ENCODE peak calls at places on chromosomes 7 and 10, in five cellular contexts. Z is WERI-Rb-1, V is endothelial cell, D is keratinocyte, I is HFF-Myc. B is an unnamed sample.

GRCh38 chr10:131083915-131084790 is 227.4 kb downstream of the TCERG1L start:
- DNase-seq in V (no peak), Z (peak; percentile 59), I (no peak), D (no peak), B (peak; percentile 59)

GRCh38 chr10:100184426-100185219 is 1.2 kb downstream of the ERLIN1 start:
- DNase-seq in D (no peak), V (no peak), I (no peak), Z (peak; percentile 29), B (no peak)

GRCh38 chr10:130901311-130902165 is 410.0 kb downstream of the TCERG1L start:
- DNase-seq in V (no peak), Z (peak; percentile 57), I (no peak), D (no peak), B (no peak)

GRCh38 chr7:106848851-106849442 is 16.1 kb upstream of the PIK3CG start:
- DNase-seq in V (no peak), D (no peak), Z (no peak), I (peak; percentile 54), B (no peak)

GRCh38 chr7:100865971-100866720 is 1.0 kb upstream of the TRIP6 start:
- DNase-seq in D (no peak), Z (no peak), V (no peak), I (no peak), B (no peak)

GRCh38 chr10:22301193-22301592 is 15.0 kb upstream of the COMMD3 start:
- DNase-seq in D (no peak), V (no peak), I (no peak), Z (peak; percentile 47), B (no peak)

GRCh38 chr7:116740758-116741462 is 68.9 kb downstream of the MET start:
- DNase-seq in Z (no peak), V (no peak), I (no peak), D (peak; percentile 80), B (no peak)

GRCh38 chr7:116194115-116194514 is 16.2 kb upstream of the TES start:
- DNase-seq in Z (no peak), I (no peak), V (no peak), D (no peak), B (no peak)

GRCh38 chr7:90536449-90536848 is 59.7 kb upstream of the CDK14 start:
- DNase-seq in I (no peak), D (no peak), V (no peak), Z (no peak), B (no peak)

GRCh38 chr7:129391546-129392211 is 42.6 kb upstream of the STRIP2 start:
- DNase-seq in I (no peak), D (no peak), V (no peak), Z (no peak), B (no peak)

GRCh38 chr7:107173191-107173590 is 4.4 kb downstream of the HBP1 start:
- DNase-seq in Z (no peak), D (no peak), I (no peak), V (no peak), B (no peak)

GRCh38 chr7:137874390-137874789 is 27.6 kb upstream of the DGKI start:
- DNase-seq in I (no peak), V (no peak), D (no peak), Z (no peak), B (no peak)

GRCh38 chr7:101232141-101232821 is 5.3 kb downstream of the CLDN15 start:
- DNase-seq in V (peak; percentile 40), Z (no peak), I (no peak), D (no peak), B (no peak)

GRCh38 chr7:27734583-27734982 is 5.4 kb upstream of the TAX1BP1 start:
- DNase-seq in Z (no peak), I (no peak), D (no peak), V (no peak), B (no peak)

GRCh38 chr10:29815572-29815971 is 180.8 kb upstream of the SVIL start:
- DNase-seq in V (no peak), D (no peak), Z (no peak), I (no peak), B (no peak)

GRCh38 chr10:120381924-120382323 is 75.1 kb upstream of the PLPP4 start:
- DNase-seq in V (no peak), I (no peak), D (no peak), Z (no peak), B (no peak)

GRCh38 chr10:96041146-96041545 is 2.2 kb upstream of the CCNJ start:
- DNase-seq in V (no peak), D (no peak), I (no peak), Z (no peak), B (no peak)

GRCh38 chr10:129662386-129662785 is 195.3 kb downstream of the MGMT start:
- DNase-seq in Z (no peak), D (no peak), V (no peak), I (peak; percentile 10), B (peak; percentile 52)

GRCh38 chr7:78326870-78327269 is 528.3 kb downstream of the PHTF2 start:
- DNase-seq in Z (no peak), D (no peak), I (peak; percentile 1), V (no peak), B (no peak)

GRCh38 chr7:50641442-50642405 is 76.5 kb upstream of the DDC start:
- DNase-seq in I (no peak), D (no peak), V (no peak), Z (peak; percentile 16), B (no peak)

GRCh38 chr10:113045155-113046055 is 95.4 kb downstream of the TCF7L2 start:
- DNase-seq in V (no peak), Z (no peak), D (no peak), I (no peak), B (no peak)

GRCh38 chr7:80618105-80618504 is 20.3 kb upstream of the CD36 start:
- DNase-seq in D (no peak), Z (no peak), I (no peak), V (no peak), B (no peak)

DNA sequence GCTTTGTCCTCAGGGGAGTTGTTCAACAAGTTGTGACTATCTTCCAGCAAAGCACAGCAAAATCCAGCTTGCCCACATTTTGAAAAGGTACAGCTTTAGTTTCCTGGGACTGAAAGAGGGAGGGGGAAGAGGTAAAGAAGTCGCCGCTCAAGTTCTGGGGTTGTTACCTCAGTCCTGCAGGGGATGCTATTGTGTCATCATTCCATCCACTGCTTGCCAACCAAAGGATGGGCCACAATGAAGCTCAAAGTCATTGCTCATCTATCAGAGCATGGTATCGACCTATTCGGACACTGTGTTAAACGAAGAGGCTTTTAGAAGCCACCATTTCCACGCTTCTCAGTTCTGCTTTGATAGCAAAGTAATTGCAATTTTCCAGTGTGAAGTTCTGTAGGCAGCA is 34.3 kb downstream of the NPY start:
- DNase-seq in Z (peak; percentile 44), D (no peak), I (no peak), V (peak; percentile 13), B (no peak)
- TF ChIP-seq CTCF in Z (peak; percentile 97), D (peak; percentile 60), I (no peak), V (no peak), B (peak; percentile 12)

DNA sequence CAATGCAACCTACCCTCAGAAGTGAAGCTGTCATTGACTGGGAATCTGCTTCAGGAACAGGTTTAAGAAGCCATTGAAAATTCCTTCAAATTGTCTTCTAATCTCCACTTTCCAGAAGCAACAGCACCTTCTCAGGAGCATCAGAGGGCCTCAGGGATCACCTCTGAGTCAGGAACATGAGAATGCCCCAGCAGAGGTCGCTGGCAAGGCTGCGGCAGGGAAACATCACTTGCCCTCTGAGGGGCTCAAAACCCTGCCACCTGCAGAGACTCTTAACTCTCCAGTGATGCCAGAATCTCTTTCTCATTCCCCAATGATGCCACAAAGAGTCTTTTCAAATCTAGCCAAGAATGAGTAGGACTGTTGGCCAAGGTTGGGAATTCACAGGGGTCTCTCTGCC is 5.9 kb upstream of the MAPK8 start:
- DNase-seq in I (no peak), D (no peak), Z (no peak), V (no peak), B (no peak)
- TF ChIP-seq CTCF in I (no peak), D (no peak), Z (no peak), V (no peak), B (no peak)

GRCh38 chr7:104650991-104651680 is 322.7 kb downstream of the LHFPL3 start:
- DNase-seq in Z (no peak), I (no peak), V (no peak), D (no peak), B (no peak)

GRCh38 chr7:104653870-104654401 is 325.5 kb downstream of the LHFPL3 start:
- DNase-seq in Z (no peak), D (no peak), V (no peak), I (no peak), B (no peak)

GRCh38 chr7:104652865-104653264 is 324.5 kb downstream of the LHFPL3 start:
- DNase-seq in V (no peak), I (no peak), Z (no peak), D (no peak), B (no peak)

GRCh38 chr7:104655592-104655991 is 327.2 kb downstream of the LHFPL3 start:
- DNase-seq in D (no peak), V (no peak), Z (no peak), I (no peak), B (no peak)

DNA sequence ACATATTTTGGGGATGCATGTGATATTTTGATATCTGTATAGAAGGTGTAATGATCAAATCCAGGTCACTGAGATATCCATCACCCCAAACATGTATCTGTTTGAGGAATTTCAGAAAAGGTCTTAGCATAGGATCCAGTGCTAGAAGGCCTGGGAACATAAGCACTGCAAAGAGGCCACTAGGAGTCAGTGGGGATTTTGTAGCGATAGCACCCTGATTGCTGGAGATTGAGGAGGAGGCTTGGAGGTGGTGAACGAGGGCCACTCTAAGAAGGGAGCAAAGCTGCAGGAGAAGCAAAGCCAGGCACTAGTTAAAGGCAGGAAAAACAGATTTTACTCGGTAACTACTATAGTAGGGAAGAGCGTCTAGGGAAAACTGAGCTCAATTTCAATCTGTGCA is 324.0 kb downstream of the LHFPL3 start:
- DNase-seq in Z (no peak), V (no peak), D (no peak), I (no peak), B (no peak)
- TF ChIP-seq CTCF in Z (no peak), V (no peak), D (no peak), I (no peak), B (no peak)

DNA sequence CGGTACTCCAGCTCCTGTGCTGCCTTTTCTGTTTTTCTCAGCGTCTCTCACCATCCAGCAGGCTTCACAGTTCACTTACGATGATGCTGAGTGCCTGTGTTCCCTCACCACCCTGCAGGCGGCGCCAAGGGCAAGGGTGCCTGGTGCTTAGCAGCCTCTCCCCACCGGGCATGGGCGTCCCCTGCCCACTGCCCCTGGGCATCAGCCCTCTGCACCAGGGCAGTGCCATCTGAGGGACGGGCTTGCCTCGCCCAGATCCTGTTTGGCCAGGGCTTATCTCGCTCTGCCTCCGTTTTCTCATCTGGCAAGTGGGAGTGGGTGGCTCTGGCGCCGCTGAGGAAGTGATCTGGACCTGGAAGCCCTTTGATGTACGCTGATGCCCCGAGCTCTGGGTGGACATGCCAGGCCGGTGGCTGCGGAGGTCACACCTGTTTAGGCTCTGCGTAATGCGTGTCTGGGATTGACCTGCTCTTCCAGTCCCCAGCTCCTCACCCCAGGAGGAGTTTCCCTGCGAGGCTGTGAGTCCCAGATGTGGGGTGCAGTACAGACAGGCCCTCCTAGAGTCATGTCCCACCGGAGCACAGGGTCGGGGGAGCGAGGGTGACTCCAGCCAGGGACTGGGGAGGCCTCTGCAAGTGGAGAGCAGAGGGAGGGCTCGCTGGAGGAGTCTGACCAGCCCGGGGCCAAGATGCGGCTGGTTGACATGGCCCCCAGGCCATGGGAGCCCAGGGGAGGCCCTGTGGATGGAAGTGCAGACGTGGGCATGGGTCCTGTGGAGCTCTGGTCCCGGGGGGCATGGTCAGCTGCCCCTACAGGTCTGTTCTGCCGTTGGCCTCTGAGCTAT is 11.8 kb downstream of the TTYH3 start:
- DNase-seq in D (no peak), Z (no peak), V (no peak), I (no peak), B (no peak)
- TF ChIP-seq CTCF in D (no peak), Z (no peak), V (no peak), I (peak; percentile 21), B (peak; percentile 10)

GRCh38 chr10:83801983-83802382 is 337.3 kb upstream of the GHITM start:
- DNase-seq in D (no peak), V (no peak), I (no peak), Z (no peak), B (no peak)
- TF ChIP-seq CTCF in D (peak; percentile 7), V (no peak), I (no peak), Z (peak; percentile 38), B (no peak)